ENCODE peak calls at places on chromosomes 16 and 17, in five cellular contexts. T is AG04450, O is psoas muscle, Q is dorsolateral prefrontal cortex, K is Calu3. N is an unnamed sample.

GRCh38 chr17:50265690-50266306 is 8.5 kb upstream of the TMEM92 start:
- DNase-seq in T (no peak), O (no peak), Q (no peak), K (no peak), N (no peak)

GRCh38 chr17:12538003-12538402 is 127.7 kb upstream of the MYOCD start:
- DNase-seq in T (no peak), O (no peak), Q (no peak), K (no peak), N (no peak)

GRCh38 chr17:76793775-76794174 is 55.9 kb downstream of the MFSD11 start:
- DNase-seq in T (no peak), O (no peak), Q (no peak), K (peak; percentile 37), N (no peak)

GRCh38 chr16:50300942-50301625 is 34.7 kb downstream of the ADCY7 start:
- DNase-seq in T (no peak), O (peak; percentile 50), Q (no peak), K (no peak), N (no peak)

GRCh38 chr17:44344939-44345496 is at the start of gene GRN:
- DNase-seq in T (peak; percentile 98), O (peak; percentile 93), Q (peak; percentile 89), K (peak; percentile 98), N (peak; percentile 89)

GRCh38 chr16:66714659-66715307 is 18.2 kb upstream of the CMTM4 start:
- DNase-seq in T (no peak), O (no peak), Q (no peak), K (no peak), N (no peak)

GRCh38 chr17:64343833-64344637 is 46.6 kb downstream of the PECAM1 start:
- DNase-seq in T (peak; percentile 46), O (peak; percentile 70), Q (no peak), K (peak; percentile 76), N (peak; percentile 19)

GRCh38 chr17:17204041-17204591 is 2.0 kb downstream of the PLD6 start:
- DNase-seq in T (no peak), O (peak; percentile 82), Q (peak; percentile 45), K (no peak), N (no peak)

GRCh38 chr16:80671281-80671849 is 130.6 kb downstream of the DYNLRB2 start:
- DNase-seq in T (no peak), O (no peak), Q (no peak), K (no peak), N (no peak)

GRCh38 chr16:10675861-10676260 is 18.9 kb downstream of the TEKT5 start:
- DNase-seq in T (no peak), O (no peak), Q (no peak), K (no peak), N (no peak)

GRCh38 chr17:48375356-48375755 is 54.7 kb downstream of the SKAP1 start:
- DNase-seq in T (peak; percentile 1), O (no peak), Q (no peak), K (no peak), N (no peak)

GRCh38 chr16:13471036-13471435 is 448.9 kb upstream of the ERCC4 start:
- DNase-seq in T (no peak), O (no peak), Q (no peak), K (no peak), N (peak; percentile 58)

GRCh38 chr17:77144227-77144626 is 3.5 kb downstream of the SEC14L1 start:
- DNase-seq in T (no peak), O (no peak), Q (no peak), K (no peak), N (no peak)

GRCh38 chr17:2689411-2690164 is 22.0 kb downstream of the CLUH start:
- DNase-seq in T (no peak), O (peak; percentile 59), Q (peak; percentile 17), K (no peak), N (no peak)

GRCh38 chr16:14368399-14368798 is 261.7 kb downstream of the PARN start:
- DNase-seq in T (no peak), O (no peak), Q (no peak), K (no peak), N (no peak)

GRCh38 chr16:62709856-62710255 is 673.6 kb upstream of the CDH8 start:
- DNase-seq in T (no peak), O (no peak), Q (no peak), K (no peak), N (no peak)

GRCh38 chr17:1111599-1112443 is 68.0 kb downstream of the ABR start:
- DNase-seq in T (peak; percentile 21), O (peak; percentile 67), Q (no peak), K (peak; percentile 63), N (no peak)

DNA sequence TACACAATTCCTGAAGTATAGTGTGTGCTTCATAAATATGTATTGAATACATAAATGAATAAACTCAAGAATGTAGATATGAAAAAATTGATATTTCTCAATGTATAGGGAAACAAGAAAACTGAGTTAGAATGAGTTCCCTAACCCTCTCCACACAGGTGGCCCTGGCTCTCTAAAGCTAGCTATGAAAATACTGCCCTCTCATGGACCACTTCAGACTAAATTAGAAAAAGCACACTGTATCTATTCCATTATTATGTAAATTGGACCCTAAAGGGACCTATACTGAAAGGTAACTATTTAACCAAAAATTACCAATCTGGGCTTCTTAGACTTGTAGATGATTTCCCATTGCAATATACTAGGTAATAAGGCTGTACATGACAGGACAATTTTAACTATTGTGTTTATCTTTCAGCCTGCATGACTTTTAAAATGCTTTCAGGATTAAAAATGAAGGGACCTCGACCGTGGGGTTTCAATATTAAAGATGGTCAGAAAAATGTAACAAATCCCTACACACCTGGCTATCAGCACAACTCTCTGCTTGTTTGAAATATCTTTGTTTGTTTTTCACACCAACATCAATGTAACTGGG is 672.5 kb upstream of the KIF2B start:
- DNase-seq in T (no peak), O (no peak), Q (no peak), K (no peak), N (no peak)
- TF ChIP-seq CTCF in T (no peak), O (peak; percentile 53), Q (no peak), K (no peak), N (peak; percentile 16)

GRCh38 chr16:71476457-71476856 is 12.7 kb downstream of the ZNF19 start:
- DNase-seq in T (no peak), O (no peak), Q (no peak), K (no peak), N (no peak)
- TF ChIP-seq CTCF in T (no peak), O (no peak), Q (no peak), K (no peak), N (no peak)

DNA sequence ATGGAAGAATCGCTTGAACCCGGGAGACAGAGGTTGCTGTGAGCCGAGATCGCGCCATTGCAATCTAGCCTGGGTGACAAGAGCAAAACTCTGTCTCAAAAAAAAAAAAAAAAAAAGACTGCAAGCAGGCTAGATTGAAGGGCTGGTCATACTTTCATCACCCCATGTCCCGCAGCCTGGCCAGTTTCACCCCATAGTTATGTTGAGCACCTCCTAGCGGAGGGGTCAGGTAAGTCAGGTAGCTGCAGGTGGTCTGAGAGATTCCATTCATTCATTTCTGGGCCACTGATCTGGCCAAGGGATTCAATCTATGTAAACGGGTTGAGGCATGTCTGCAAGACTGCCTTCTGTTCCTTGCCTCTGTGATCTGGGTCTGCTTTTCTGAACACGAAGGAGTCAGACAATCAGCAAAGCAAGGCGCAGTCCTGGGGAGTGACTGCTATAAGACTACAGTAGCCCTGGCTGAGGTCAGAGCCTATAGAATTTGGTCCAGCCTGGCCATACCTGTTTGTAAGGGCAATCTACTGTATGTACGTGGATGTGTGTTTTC is 23.6 kb upstream of the BPTF start:
- DNase-seq in T (no peak), O (no peak), Q (no peak), K (no peak), N (no peak)
- TF ChIP-seq CTCF in T (no peak), O (no peak), Q (no peak), K (no peak), N (no peak)

GRCh38 chr17:27379863-27380533 is 76.2 kb upstream of the KSR1 start:
- DNase-seq in T (no peak), O (peak; percentile 72), Q (peak; percentile 34), K (peak; percentile 77), N (no peak)
- TF ChIP-seq CTCF in T (no peak), O (no peak), Q (no peak), K (no peak), N (no peak)

GRCh38 chr17:62781356-62781755 is 26.8 kb downstream of the MARCHF10 start:
- DNase-seq in T (no peak), O (no peak), Q (no peak), K (no peak), N (no peak)

GRCh38 chr17:62778990-62779681 is 29.0 kb downstream of the MARCHF10 start:
- DNase-seq in T (peak; percentile 91), O (no peak), Q (no peak), K (peak; percentile 75), N (no peak)

GRCh38 chr17:62781826-62782225 is 26.3 kb downstream of the MARCHF10 start:
- DNase-seq in T (no peak), O (no peak), Q (no peak), K (no peak), N (no peak)

GRCh38 chr17:62780951-62781350 is 27.2 kb downstream of the MARCHF10 start:
- DNase-seq in T (no peak), O (no peak), Q (no peak), K (no peak), N (no peak)

DNA sequence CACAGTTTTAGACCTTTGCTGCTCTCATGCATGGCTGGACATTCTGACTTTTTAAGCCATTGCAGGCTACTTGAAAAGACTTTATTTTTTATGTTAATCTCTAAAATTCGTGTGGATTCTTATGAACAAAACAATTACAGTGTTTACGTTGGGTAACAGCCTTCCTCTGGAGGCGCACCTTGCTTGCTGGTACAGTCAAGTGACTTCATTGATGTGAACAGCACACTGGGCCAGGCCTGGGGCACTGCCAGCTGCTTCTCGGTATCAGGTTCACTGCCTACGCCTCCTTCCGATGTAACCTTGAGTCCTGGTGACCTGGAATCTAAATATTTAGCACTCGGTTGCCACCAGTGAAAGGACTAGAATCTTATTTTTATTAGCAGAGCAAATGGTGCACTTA is 27.8 kb downstream of the MARCHF10 start:
- DNase-seq in T (no peak), O (peak; percentile 60), Q (no peak), K (peak; percentile 22), N (no peak)
- TF ChIP-seq CTCF in T (no peak), O (no peak), Q (no peak), K (no peak), N (no peak)

GRCh38 chr16:48936811-48937210 is 326.8 kb upstream of the N4BP1 start:
- DNase-seq in T (no peak), O (no peak), Q (no peak), K (no peak), N (no peak)
- TF ChIP-seq CTCF in T (no peak), O (no peak), Q (no peak), K (no peak), N (no peak)

DNA sequence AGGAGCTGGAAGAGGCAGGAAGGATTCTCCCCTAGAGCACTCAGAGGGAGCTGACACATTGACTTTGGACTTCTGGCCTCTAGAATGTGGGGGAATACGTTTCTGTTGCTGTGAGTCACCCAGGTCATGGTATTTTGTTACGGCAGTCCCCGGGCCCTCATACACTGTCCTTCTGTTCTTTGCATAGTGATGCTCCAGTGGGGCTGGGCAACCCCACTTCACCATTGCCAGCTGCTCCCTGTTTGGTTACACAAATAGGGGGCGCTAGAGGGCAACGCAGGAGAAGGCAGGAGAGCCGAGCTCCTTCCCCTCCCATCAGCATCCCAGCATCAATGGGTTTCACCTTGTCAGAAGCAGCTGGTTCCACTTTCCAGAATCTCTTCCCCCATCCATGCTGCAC is 257.7 kb upstream of the FOXF1 start:
- DNase-seq in T (no peak), O (no peak), Q (no peak), K (peak; percentile 20), N (peak; percentile 40)
- TF ChIP-seq CTCF in T (peak; percentile 35), O (no peak), Q (peak; percentile 27), K (peak; percentile 53), N (peak; percentile 45)

N was measured in nephron progenitor cell.